ENCODE peak calls at places on chromosomes 1 and 21, in four cellular contexts. J is thyroid gland, U is B cell, C is ascending aorta. O is an unnamed sample.

GRCh38 chr1:204103121-204103741 is 30.3 kb downstream of the SOX13 start:
- DNase-seq in J (no peak), C (no peak), U (no peak), O (no peak)

GRCh38 chr1:245788269-245788668 is 633.5 kb downstream of the KIF26B start:
- DNase-seq in J (no peak), U (no peak), C (no peak), O (no peak)

GRCh38 chr1:165645654-165646366 is 14.8 kb downstream of the MGST3 start:
- DNase-seq in J (no peak), C (no peak), U (no peak), O (no peak)

GRCh38 chr1:81802601-81803422 is 2.1 kb downstream of the ADGRL2 start:
- DNase-seq in U (no peak), J (peak), C (no peak), O (no peak)

GRCh38 chr1:168897249-168897648 is 168.2 kb upstream of the DPT start:
- DNase-seq in J (no peak), U (no peak), C (no peak), O (no peak)

GRCh38 chr1:204114606-204115005 is 37.2 kb downstream of the ETNK2 start:
- DNase-seq in C (no peak), J (no peak), U (no peak), O (no peak)

GRCh38 chr1:234272656-234273312 is 100.5 kb upstream of the COA6 start:
- DNase-seq in U (peak), C (no peak), J (no peak), O (no peak)

GRCh38 chr1:192700834-192701271 is 64.9 kb downstream of the RGS13 start:
- DNase-seq in C (no peak), J (no peak), U (no peak), O (no peak)

GRCh38 chr1:160205242-160205973 is at the start of gene PEA15:
- DNase-seq in C (no peak), U (peak), J (peak), O (no peak)

GRCh38 chr1:245748246-245748645 is 593.5 kb downstream of the KIF26B start:
- DNase-seq in U (no peak), J (no peak), C (no peak), O (no peak)

GRCh38 chr1:111978695-111979094 is 10.8 kb downstream of the KCND3 start:
- DNase-seq in C (no peak), J (no peak), U (no peak), O (no peak)

GRCh38 chr1:62800825-62801306 is 16.9 kb downstream of the ATG4C start:
- DNase-seq in C (no peak), U (peak), J (no peak), O (no peak)

GRCh38 chr1:159916240-159917051 is 8.9 kb downstream of the TAGLN2 start:
- DNase-seq in C (no peak), J (no peak), U (no peak), O (no peak)

GRCh38 chr1:183879477-183879876 is 74.6 kb downstream of the RGL1 start:
- DNase-seq in U (no peak), J (no peak), C (no peak), O (no peak)

GRCh38 chr1:161235957-161236775 is 1.8 kb downstream of the NR1I3 start:
- DNase-seq in C (no peak), J (no peak), U (no peak), O (no peak)

GRCh38 chr1:234934611-234935033 is 194.0 kb downstream of the TOMM20 start:
- DNase-seq in U (no peak), J (no peak), C (no peak), O (no peak)

GRCh38 chr1:159753386-159753785 is 27.4 kb upstream of the DUSP23 start:
- DNase-seq in C (no peak), U (no peak), J (no peak), O (no peak)

GRCh38 chr1:31939484-31940329 is 1.5 kb upstream of the PTP4A2 start:
- DNase-seq in U (peak), J (peak), C (no peak), O (no peak)

GRCh38 chr1:227747948-227748495 is 12.8 kb downstream of the SNAP47 start:
- DNase-seq in J (no peak), U (no peak), C (no peak), O (no peak)

GRCh38 chr1:170729608-170730378 is 65.9 kb downstream of the PRRX1 start:
- DNase-seq in C (no peak), J (no peak), U (no peak), O (no peak)

GRCh38 chr1:187491082-187491720 is 662.5 kb downstream of the PLA2G4A start:
- DNase-seq in C (no peak), J (no peak), U (no peak), O (no peak)

GRCh38 chr1:175124842-175125241 is 57.2 kb downstream of the TNN start:
- DNase-seq in C (no peak), J (no peak), U (no peak), O (no peak)

GRCh38 chr1:66563094-66563800 is 29.3 kb downstream of the SGIP1 start:
- DNase-seq in J (no peak), U (no peak), C (no peak), O (no peak)

GRCh38 chr1:99305626-99306025 is 41.3 kb downstream of the PLPPR4 start:
- DNase-seq in J (no peak), C (no peak), U (no peak), O (no peak)

GRCh38 chr21:24369278-24369677 is 1238.0 kb downstream of the MRPL39 start:
- DNase-seq in C (no peak), U (no peak), J (no peak), O (no peak)

GRCh38 chr1:100643430-100644196 is 75.9 kb upstream of the VCAM1 start:
- DNase-seq in C (no peak), J (no peak), U (no peak), O (no peak)

GRCh38 chr1:32988665-32989064 is 24.1 kb upstream of the RNF19B start:
- DNase-seq in C (no peak), J (peak), U (no peak), O (no peak)

GRCh38 chr1:229197225-229197677 is 73.7 kb upstream of the RAB4A start:
- DNase-seq in C (no peak), J (no peak), U (no peak), O (no peak)

GRCh38 chr1:12546771-12547585 is 71.0 kb downstream of the DHRS3 start:
- DNase-seq in C (no peak), J (peak), U (no peak), O (no peak)

GRCh38 chr1:167715653-167716302 is 6.0 kb upstream of the MPZL1 start:
- DNase-seq in U (no peak), J (no peak), C (no peak), O (no peak)

GRCh38 chr1:85297855-85298629 is 21.6 kb upstream of the BCL10 start:
- DNase-seq in J (peak), U (peak), C (no peak), O (no peak)

GRCh38 chr1:35555212-35555584 is 2.0 kb downstream of the KIAA0319L start:
- DNase-seq in U (no peak), J (no peak), C (no peak), O (no peak)

GRCh38 chr21:32132911-32133310 is 145.9 kb downstream of the MIS18A start:
- DNase-seq in U (no peak), C (no peak), J (no peak), O (no peak)

GRCh38 chr1:112509005-112509659 is 367 bp downstream of the WNT2B start:
- DNase-seq in C (no peak), J (no peak), U (no peak), O (no peak)

GRCh38 chr1:32242341-32242851 is 4.6 kb upstream of the FAM167B start:
- DNase-seq in U (no peak), C (no peak), J (no peak), O (no peak)

GRCh38 chr1:220828211-220828553 is 41.5 kb downstream of the MTARC1 start:
- DNase-seq in J (peak), C (no peak), U (no peak), O (no peak)

GRCh38 chr1:94538243-94538827 is 3.2 kb downstream of the F3 start:
- DNase-seq in C (no peak), U (no peak), J (no peak), O (no peak)

DNA sequence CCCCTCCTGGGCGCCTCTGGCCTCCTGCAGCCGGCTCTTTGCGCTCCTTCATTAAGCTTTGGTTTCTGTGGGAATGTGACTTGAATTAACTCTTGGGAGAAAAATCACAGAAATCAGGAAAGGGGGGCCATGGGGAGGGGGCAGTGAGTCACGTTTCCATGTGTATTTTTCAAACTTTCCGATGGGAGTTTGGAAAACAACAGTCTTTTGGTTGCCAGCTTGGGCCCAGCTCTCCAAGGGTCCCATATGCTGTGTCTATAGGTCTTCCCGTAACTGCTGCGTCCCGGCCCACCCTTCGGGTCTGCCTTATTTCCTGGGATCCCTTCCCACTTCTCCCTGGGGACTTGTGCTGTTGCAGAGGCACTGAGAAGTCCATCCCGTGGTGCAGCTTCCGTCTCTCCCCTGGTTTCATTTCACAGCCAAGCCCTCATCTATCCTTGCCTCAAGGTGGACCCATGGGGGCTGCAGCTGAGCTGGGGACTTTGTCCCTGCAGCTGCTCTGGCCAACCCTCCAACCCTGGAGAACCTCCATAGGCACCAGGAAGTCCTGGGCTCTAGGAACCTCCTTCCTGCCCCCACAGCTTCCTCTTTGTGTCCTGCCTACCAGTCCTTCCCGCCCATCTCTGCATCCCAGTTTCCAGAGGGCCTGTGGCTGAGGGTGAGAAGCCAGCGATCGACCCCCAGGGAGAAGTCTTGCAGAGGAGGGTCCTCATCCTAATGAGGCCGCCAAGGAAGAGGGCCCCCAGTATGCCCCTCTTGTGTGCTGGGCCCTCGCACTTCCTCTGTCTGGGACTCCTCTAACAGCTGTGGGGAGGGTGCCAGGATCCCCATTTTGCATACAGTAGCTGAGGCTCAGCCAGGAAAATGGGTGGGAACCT is 11.6 kb upstream of the LMNA start:
- DNase-seq in J (no peak), C (no peak), U (no peak), O (no peak)
- TF ChIP-seq CTCF in J (no peak), C (no peak), U (no peak), O (no peak)

GRCh38 chr21:27562303-27562702 is 595.4 kb upstream of the ADAMTS5 start:
- DNase-seq in J (no peak), C (no peak), U (no peak), O (no peak)
- TF ChIP-seq CTCF in J (no peak), C (no peak), U (no peak), O (no peak)

GRCh38 chr21:39866093-39866492 is 1.1 kb upstream of the PCP4 start:
- DNase-seq in C (no peak), J (no peak), U (no peak), O (no peak)

GRCh38 chr21:39869141-39869818 is 2.0 kb downstream of the PCP4 start:
- DNase-seq in C (no peak), U (no peak), J (peak), O (no peak)

GRCh38 chr21:39863111-39863510 is 4.1 kb upstream of the PCP4 start:
- DNase-seq in J (peak), C (no peak), U (no peak), O (no peak)

DNA sequence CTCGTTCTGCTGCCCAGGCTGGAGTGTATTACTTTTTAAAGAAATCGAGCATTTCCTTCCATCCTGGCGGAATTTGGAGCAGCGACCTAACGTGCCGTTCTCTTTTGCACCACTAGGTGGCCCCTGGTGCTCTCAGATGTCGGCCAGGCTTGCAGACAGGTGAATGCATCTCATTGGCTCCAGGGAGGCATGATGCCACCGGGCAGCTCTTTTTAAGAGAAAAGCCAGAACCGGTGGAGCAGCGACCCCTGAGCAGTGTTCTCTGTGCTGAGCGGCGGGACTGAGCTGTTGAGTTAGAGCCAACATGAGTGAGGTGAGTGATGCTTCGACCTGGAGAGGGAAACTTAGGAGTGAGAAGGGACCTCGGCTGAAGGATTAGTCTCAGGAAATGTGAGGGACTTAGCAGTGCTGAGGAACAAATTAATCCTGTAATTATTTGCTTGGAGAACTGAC is at the start of gene PCP4:
- DNase-seq in U (no peak), C (no peak), J (peak), O (no peak)
- TF ChIP-seq CTCF in U (peak), C (peak), J (peak), O (peak)

GRCh38 chr21:28336299-28336698 is 656.4 kb downstream of the LTN1 start:
- DNase-seq in J (no peak), C (no peak), U (no peak), O (no peak)

GRCh38 chr21:28338906-28339305 is 653.8 kb downstream of the LTN1 start:
- DNase-seq in C (no peak), U (no peak), J (no peak), O (no peak)

GRCh38 chr21:28334407-28334806 is 658.3 kb downstream of the LTN1 start:
- DNase-seq in J (no peak), U (no peak), C (no peak), O (no peak)

GRCh38 chr21:28339403-28339802 is 653.3 kb downstream of the LTN1 start:
- DNase-seq in U (no peak), C (no peak), J (no peak), O (no peak)

DNA sequence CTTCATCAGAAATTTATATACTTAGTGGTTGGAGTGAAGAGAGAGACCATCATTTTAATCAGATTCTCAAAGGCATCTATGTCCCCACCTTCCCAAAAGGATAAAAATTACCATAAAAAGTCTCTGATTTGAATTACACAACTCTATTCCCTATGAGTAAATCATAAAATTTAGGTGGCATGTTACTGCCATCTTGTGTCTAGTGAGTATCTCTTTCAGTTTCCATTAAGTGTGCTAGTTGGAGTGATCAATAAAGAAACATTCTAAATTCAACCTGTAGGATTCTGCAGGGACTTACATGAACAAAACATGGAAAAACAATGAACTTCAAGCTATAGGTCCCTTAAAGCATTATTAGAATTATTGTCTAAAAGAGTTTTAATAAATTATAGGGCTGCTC is 655.4 kb downstream of the LTN1 start:
- DNase-seq in J (no peak), C (no peak), U (no peak), O (no peak)
- TF ChIP-seq CTCF in J (no peak), C (peak), U (no peak), O (peak)